ENCODE peak calls at places on chromosomes 7 and 10, in four cellular contexts. U is IMR-90, A is fibroblast of lung, F is PC-9. S is an unnamed sample.

GRCh38 chr7:90597527-90597871 is 1.4 kb downstream of the CDK14 start:
- DNase-seq in U (no peak), A (peak), F (no peak), S (no peak)

GRCh38 chr10:71623986-71624291 is 95.6 kb downstream of the C10orf105 start:
- DNase-seq in U (no peak), A (no peak), F (no peak), S (no peak)

GRCh38 chr10:114346176-114347031 is 57.9 kb downstream of the AFAP1L2 start:
- DNase-seq in U (no peak), A (no peak), F (no peak), S (no peak)

GRCh38 chr10:93259126-93259525 is 185.4 kb downstream of the CYP26A1 start:
- DNase-seq in U (no peak), A (no peak), F (no peak), S (no peak)

GRCh38 chr10:119030421-119031250 is 1.1 kb downstream of the NANOS1 start:
- DNase-seq in U (peak), A (peak), F (peak), S (peak)

GRCh38 chr10:43125274-43125845 is 12.9 kb upstream of the CSGALNACT2 start:
- DNase-seq in U (no peak), A (no peak), F (no peak), S (no peak)

GRCh38 chr10:3192856-3193635 is 20.5 kb upstream of the PITRM1 start:
- DNase-seq in U (peak), A (peak), F (no peak), S (peak)

GRCh38 chr7:150428671-150429451 is 21.6 kb upstream of the GIMAP8 start:
- DNase-seq in U (peak), A (peak), F (peak), S (peak)

GRCh38 chr7:157302314-157302711 is 34.5 kb upstream of the DNAJB6 start:
- DNase-seq in U (peak), A (peak), F (peak), S (peak)

GRCh38 chr7:3721422-3721821 is 420.4 kb downstream of the SDK1 start:
- DNase-seq in U (no peak), A (no peak), F (no peak), S (no peak)

GRCh38 chr7:140638311-140638791 is 2.3 kb downstream of the DENND2A start:
- DNase-seq in U (peak), A (peak), F (peak), S (no peak)

GRCh38 chr10:124579003-124579384 is 117.4 kb downstream of the LHPP start:
- DNase-seq in U (no peak), A (peak), F (no peak), S (no peak)

GRCh38 chr7:104156842-104157277 is 51.0 kb downstream of the ORC5 start:
- DNase-seq in U (peak), A (peak), F (no peak), S (no peak)

GRCh38 chr10:20995123-20995978 is 98.2 kb upstream of the NEBL start:
- DNase-seq in U (no peak), A (peak), F (no peak), S (no peak)

GRCh38 chr7:133704436-133704835 is 422.7 kb upstream of the LRGUK start:
- DNase-seq in U (peak), A (peak), F (no peak), S (no peak)

GRCh38 chr10:120479506-120479905 is 22.5 kb downstream of the PLPP4 start:
- DNase-seq in U (no peak), A (no peak), F (no peak), S (no peak)

GRCh38 chr7:149690688-149691446 is 82.5 kb downstream of the ZNF467 start:
- DNase-seq in U (peak), A (peak), F (peak), S (no peak)

GRCh38 chr10:94138391-94138790 is 144.7 kb downstream of the PLCE1 start:
- DNase-seq in U (peak), A (peak), F (no peak), S (no peak)

GRCh38 chr10:97805096-97805879 is 33.5 kb upstream of the SFRP5 start:
- DNase-seq in U (no peak), A (no peak), F (no peak), S (no peak)

GRCh38 chr7:81611040-81611439 is 158.8 kb downstream of the HGF start:
- DNase-seq in U (no peak), A (no peak), F (no peak), S (no peak)

GRCh38 chr7:12207046-12207445 is 4.0 kb upstream of the TMEM106B start:
- DNase-seq in U (no peak), A (peak), F (no peak), S (peak)

GRCh38 chr10:15879663-15880062 is 19.4 kb upstream of the MINDY3 start:
- DNase-seq in U (no peak), A (no peak), F (no peak), S (no peak)

GRCh38 chr10:72846225-72846624 is 47.3 kb upstream of the OIT3 start:
- DNase-seq in U (peak), A (peak), F (peak), S (no peak)

GRCh38 chr7:144835166-144835611 is 664 bp downstream of the TPK1 start:
- DNase-seq in U (peak), A (peak), F (no peak), S (peak)

GRCh38 chr10:127577376-127577775 is 28.3 kb downstream of the NPS start:
- DNase-seq in U (peak), A (peak), F (no peak), S (no peak)

GRCh38 chr10:90982406-90983008 is 61.6 kb upstream of the ANKRD1 start:
- DNase-seq in U (no peak), A (no peak), F (no peak), S (no peak)

GRCh38 chr10:129426670-129427069 is 40.4 kb upstream of the MGMT start:
- DNase-seq in U (no peak), A (no peak), F (no peak), S (no peak)

GRCh38 chr10:22655312-22655973 is 58.9 kb downstream of the PIP4K2A start:
- DNase-seq in U (peak), A (peak), F (no peak), S (no peak)

GRCh38 chr7:73526892-73527821 is 5.1 kb upstream of the BAZ1B start:
- DNase-seq in U (no peak), A (no peak), F (no peak), S (no peak)

GRCh38 chr10:74419491-74420466 is 268.8 kb downstream of the ADK start:
- DNase-seq in U (peak), A (peak), F (no peak), S (no peak)

GRCh38 chr10:125052146-125052545 is 108.2 kb downstream of the CTBP2 start:
- DNase-seq in U (no peak), A (no peak), F (no peak), S (no peak)

GRCh38 chr7:43666938-43667337 is 62.4 kb downstream of the COA1 start:
- DNase-seq in U (peak), A (peak), F (no peak), S (no peak)

GRCh38 chr7:49398730-49399129 is 374.7 kb upstream of the VWC2 start:
- DNase-seq in U (no peak), A (peak), F (peak), S (no peak)
- H3K27ac ChIP-seq in U (no peak), A (no peak), F (no peak), S (no peak)

GRCh38 chr10:6220418-6221191 is 17.9 kb downstream of the PFKFB3 start:
- DNase-seq in U (no peak), A (no peak), F (no peak), S (no peak)
- H3K4me3 ChIP-seq in U (no peak), A (no peak), F (no peak), S (no peak)

DNA sequence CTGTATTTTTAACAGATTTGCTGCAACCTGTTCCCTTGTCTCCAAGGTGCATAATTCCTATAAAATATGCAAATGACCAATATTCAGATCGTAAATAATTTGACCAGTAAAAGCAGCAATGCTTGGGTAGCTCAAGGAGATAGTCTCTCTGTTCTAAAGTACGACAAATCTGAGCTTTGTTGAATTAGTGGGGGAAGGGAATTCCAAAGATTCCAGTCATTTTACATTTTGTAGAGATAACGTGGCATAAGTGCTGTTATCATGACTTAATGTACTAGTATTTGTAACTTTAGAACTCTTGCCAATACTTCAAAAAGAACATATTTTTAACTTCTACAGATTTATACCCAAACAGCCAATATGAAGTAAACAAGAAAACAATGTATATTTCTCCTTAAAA is 46.3 kb upstream of the RSBN1L start:
- DNase-seq in U (peak), A (peak), F (no peak), S (no peak)
- H3K27ac ChIP-seq in U (no peak), A (no peak), F (no peak), S (no peak)

GRCh38 chr7:129783097-129783919 is 169.5 kb downstream of the UBE2H start:
- DNase-seq in U (no peak), A (no peak), F (peak), S (no peak)
- H3K4me3 ChIP-seq in U (no peak), A (no peak), F (no peak), S (no peak)

GRCh38 chr7:105354383-105354782 is 34.3 kb downstream of the SRPK2 start:
- DNase-seq in U (no peak), A (no peak), F (no peak), S (no peak)

GRCh38 chr7:105352018-105352612 is 36.6 kb downstream of the SRPK2 start:
- DNase-seq in U (peak), A (peak), F (no peak), S (peak)

GRCh38 chr7:105355701-105356100 is 33.0 kb downstream of the SRPK2 start:
- DNase-seq in U (no peak), A (no peak), F (no peak), S (no peak)

GRCh38 chr7:105352922-105353668 is 35.6 kb downstream of the SRPK2 start:
- DNase-seq in U (peak), A (peak), F (no peak), S (no peak)

GRCh38 chr7:105353752-105354328 is 34.9 kb downstream of the SRPK2 start:
- DNase-seq in U (no peak), A (peak), F (no peak), S (peak)
- H3K27ac ChIP-seq in U (no peak), A (peak), F (no peak), S (no peak)

GRCh38 chr7:27165655-27166474 is 528 bp upstream of the HOXA9 start:
- DNase-seq in U (no peak), A (no peak), F (no peak), S (no peak)
- H3K4me3 ChIP-seq in U (peak), A (no peak), F (no peak), S (no peak)

DNA sequence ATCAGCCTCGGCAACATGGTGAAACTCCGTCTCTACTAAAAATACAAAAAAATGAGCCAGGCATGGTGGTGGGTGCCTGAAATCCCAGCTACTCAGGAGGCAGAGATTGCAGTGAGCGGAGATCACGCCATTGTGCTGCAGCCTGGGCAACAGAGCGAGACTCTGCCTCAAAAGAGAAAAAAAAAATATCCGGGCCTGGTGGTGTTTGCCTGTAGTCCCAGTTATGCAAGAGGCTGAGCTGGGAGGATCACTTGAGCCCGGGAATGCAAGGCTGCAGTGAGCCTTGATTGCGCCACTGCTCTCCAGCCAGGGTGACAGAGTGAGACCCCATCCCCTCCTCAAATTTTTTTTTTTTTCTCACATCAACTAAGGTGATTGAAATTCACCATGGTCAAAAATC is 42.8 kb downstream of the CDC123 start:
- DNase-seq in U (no peak), A (no peak), F (no peak), S (no peak)
- H3K27ac ChIP-seq in U (no peak), A (no peak), F (no peak), S (no peak)

GRCh38 chr7:28688651-28689050 is 269.5 kb downstream of the TRIL start:
- DNase-seq in U (peak), A (peak), F (no peak), S (no peak)

GRCh38 chr7:28686418-28686800 is 271.7 kb downstream of the TRIL start:
- DNase-seq in U (peak), A (peak), F (peak), S (peak)

GRCh38 chr7:28685660-28686417 is 272.3 kb downstream of the TRIL start:
- DNase-seq in U (peak), A (peak), F (peak), S (peak)

GRCh38 chr7:28685291-28685659 is 272.9 kb downstream of the TRIL start:
- DNase-seq in U (no peak), A (no peak), F (no peak), S (peak)

DNA sequence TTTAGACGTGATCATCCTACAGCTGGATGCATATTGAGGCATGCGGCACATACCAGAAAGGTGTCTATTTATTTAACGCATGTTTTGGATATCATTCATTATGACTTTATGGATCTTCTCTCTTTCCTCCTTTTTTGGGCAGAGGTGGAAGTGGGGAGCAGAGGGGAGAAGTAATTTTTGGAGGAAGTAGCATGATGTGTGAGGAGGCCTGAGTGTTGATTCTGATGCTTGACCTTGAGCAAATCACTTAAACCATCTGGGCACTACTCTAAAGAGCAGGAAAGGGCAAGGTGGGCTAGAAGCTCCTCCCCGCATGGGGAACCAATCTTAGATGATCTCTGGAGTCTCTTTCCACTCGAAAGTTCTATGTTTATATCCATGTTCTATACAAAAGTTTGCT is 270.5 kb downstream of the TRIL start:
- DNase-seq in U (no peak), A (no peak), F (no peak), S (no peak)
- H3K4me3 ChIP-seq in U (no peak), A (peak), F (peak), S (no peak)